ENCODE peak calls at places on chromosomes 1 and 21, in six cellular contexts. X is tibial nerve, O is neuronal stem cell, Y is body of pancreas, E is IMR-90, B is endothelial cell of umbilical vein. C is an unnamed sample.

GRCh38 chr1:14082331-14082730 is 382.3 kb downstream of the PRDM2 start:
- DNase-seq in Y (no peak), B (no peak), E (no peak), O (no peak), X (no peak), C (no peak)

GRCh38 chr1:164805399-164805798 is 246.4 kb downstream of the PBX1 start:
- DNase-seq in O (no peak), Y (no peak), X (no peak), E (peak; percentile 33), B (peak; percentile 86), C (no peak)

GRCh38 chr1:41404308-41404755 is 43.1 kb downstream of the FOXO6 start:
- DNase-seq in B (peak; percentile 40), O (no peak), X (no peak), E (no peak), Y (no peak), C (no peak)

GRCh38 chr1:37177230-37177864 is 143.0 kb upstream of the GRIK3 start:
- DNase-seq in X (no peak), Y (peak; percentile 18), E (peak; percentile 1), B (peak; percentile 21), O (no peak), C (peak; percentile 45)

GRCh38 chr1:207423560-207424292 is 30.4 kb upstream of the CR2 start:
- DNase-seq in X (no peak), Y (no peak), O (no peak), E (no peak), B (no peak), C (no peak)

GRCh38 chr1:3384407-3384806 is 70.1 kb upstream of the ARHGEF16 start:
- DNase-seq in O (no peak), Y (no peak), E (no peak), B (no peak), X (no peak), C (no peak)

GRCh38 chr1:198064181-198064580 is 92.6 kb upstream of the NEK7 start:
- DNase-seq in B (no peak), E (peak; percentile 16), X (no peak), Y (no peak), O (no peak), C (no peak)

GRCh38 chr1:180257028-180257386 is 26.9 kb downstream of the LHX4 start:
- DNase-seq in B (no peak), E (no peak), Y (no peak), O (no peak), X (no peak), C (no peak)

GRCh38 chr21:43927591-43928229 is 62.7 kb downstream of the AGPAT3 start:
- DNase-seq in Y (no peak), B (no peak), E (no peak), O (no peak), X (no peak), C (no peak)

GRCh38 chr1:71921197-71921596 is 361.1 kb downstream of the NEGR1 start:
- DNase-seq in Y (no peak), E (no peak), O (no peak), B (no peak), X (no peak), C (no peak)

GRCh38 chr1:198212675-198213074 is 55.9 kb downstream of the NEK7 start:
- DNase-seq in E (peak; percentile 98), O (no peak), X (no peak), B (no peak), Y (no peak), C (no peak)

GRCh38 chr21:39451332-39452206 is at the start of gene SH3BGR:
- DNase-seq in O (no peak), B (no peak), X (peak; percentile 31), E (no peak), Y (peak; percentile 76), C (no peak)

GRCh38 chr21:46050651-46051378 is 47.1 kb upstream of the COL6A2 start:
- DNase-seq in O (no peak), X (no peak), E (no peak), Y (no peak), B (no peak), C (peak; percentile 0)

GRCh38 chr1:112537451-112537850 is 28.7 kb downstream of the WNT2B start:
- DNase-seq in E (no peak), Y (no peak), O (no peak), X (no peak), B (no peak), C (no peak)

GRCh38 chr1:236064674-236065508 is at the start of gene NID1:
- DNase-seq in Y (peak; percentile 45), X (peak; percentile 80), O (peak; percentile 90), B (peak; percentile 75), E (peak; percentile 79), C (peak; percentile 74)

GRCh38 chr1:70353641-70354331 is 736 bp downstream of the ANKRD13C start:
- DNase-seq in X (no peak), E (peak; percentile 74), B (peak; percentile 43), O (no peak), Y (no peak), C (no peak)

GRCh38 chr1:44619261-44619900 is 54.9 kb downstream of the TMEM53 start:
- DNase-seq in X (no peak), O (no peak), B (no peak), Y (no peak), E (peak; percentile 49), C (no peak)

GRCh38 chr1:201126832-201127754 is at the start of gene ASCL5:
- DNase-seq in B (peak; percentile 41), O (no peak), E (peak; percentile 59), X (no peak), Y (peak; percentile 82), C (peak; percentile 56)

GRCh38 chr1:150626150-150626549 is 3.3 kb downstream of the ENSA start:
- DNase-seq in B (no peak), Y (no peak), O (no peak), E (no peak), X (no peak), C (no peak)

GRCh38 chr1:230691615-230692014 is 22.3 kb downstream of the AGT start:
- DNase-seq in E (no peak), O (no peak), Y (no peak), X (no peak), B (no peak), C (no peak)

GRCh38 chr1:7266561-7266960 is 481.3 kb downstream of the CAMTA1 start:
- DNase-seq in E (no peak), O (no peak), B (no peak), Y (no peak), X (no peak), C (no peak)

GRCh38 chr1:211951856-211952255 is 83.5 kb downstream of the INTS7 start:
- DNase-seq in B (peak; percentile 67), Y (no peak), E (peak; percentile 74), X (no peak), O (no peak), C (no peak)

GRCh38 chr1:178869114-178869697 is 1.7 kb downstream of the ANGPTL1 start:
- DNase-seq in O (peak; percentile 20), E (peak; percentile 63), B (peak; percentile 35), X (no peak), Y (no peak), C (no peak)

GRCh38 chr21:14815001-14815400 is 249.8 kb downstream of the NRIP1 start:
- DNase-seq in X (no peak), B (no peak), O (no peak), Y (no peak), E (no peak), C (no peak)

GRCh38 chr1:35046730-35047129 is 15.0 kb upstream of the ZMYM6 start:
- DNase-seq in E (no peak), Y (no peak), O (no peak), X (no peak), B (no peak), C (no peak)

GRCh38 chr1:35043498-35043897 is 11.8 kb upstream of the ZMYM6 start:
- DNase-seq in X (no peak), E (no peak), Y (no peak), O (no peak), B (no peak), C (no peak)

GRCh38 chr1:35049116-35049515 is 17.4 kb upstream of the ZMYM6 start:
- DNase-seq in E (no peak), O (no peak), X (no peak), Y (no peak), B (no peak), C (no peak)

GRCh38 chr1:35044406-35044805 is 12.7 kb upstream of the ZMYM6 start:
- DNase-seq in B (no peak), Y (no peak), E (no peak), O (no peak), X (no peak), C (no peak)

GRCh38 chr1:35047188-35047858 is 15.6 kb upstream of the ZMYM6 start:
- DNase-seq in X (no peak), O (no peak), E (peak; percentile 95), B (peak; percentile 74), Y (no peak), C (no peak)
- H3K4me3 ChIP-seq in X (no peak overlapping the region), O (no peak overlapping the region), E (no peak overlapping the region), B (no peak overlapping the region), Y (no peak overlapping the region), C (no peak overlapping the region)

DNA sequence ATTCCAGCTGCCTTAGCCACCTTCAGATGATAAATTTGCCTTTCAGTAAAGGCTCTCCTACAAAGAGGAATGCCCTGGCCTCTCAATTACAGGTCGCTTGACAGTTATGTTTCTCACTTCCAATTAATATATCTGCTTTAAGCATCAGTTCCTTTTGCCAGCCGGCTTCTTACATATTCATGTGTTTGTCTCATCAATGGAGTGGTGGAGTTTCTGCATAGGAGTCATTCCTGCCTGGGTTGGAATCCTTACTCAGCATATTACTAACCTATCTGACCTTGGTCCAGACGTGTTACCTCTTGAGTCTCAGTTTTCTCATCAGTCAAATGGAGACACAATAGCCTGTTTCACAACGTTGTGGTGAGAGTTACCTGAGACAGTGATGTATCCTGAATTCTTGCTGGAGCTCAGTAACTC is 9.4 kb upstream of the SESN2 start:
- DNase-seq in E (no peak), X (no peak), O (no peak), B (no peak), Y (no peak), C (no peak)
- H3K4me1 ChIP-seq in E (peaks cover 14% of the 10 kb centered on the region), X (no peaks in the 10 kb centered on the region), O (peaks cover 8% of the 10 kb centered on the region), B (peaks cover 20% of the 10 kb centered on the region), Y (peaks cover 46% of the 10 kb centered on the region), C (peaks cover 36% of the 10 kb centered on the region)

GRCh38 chr1:1775364-1776226 is 2.7 kb downstream of the NADK start:
- DNase-seq in E (no peak), Y (no peak), B (no peak), X (no peak), O (no peak), C (peak; percentile 51)
- H3K4me3 ChIP-seq in E (no peak overlapping the region), Y (no peak overlapping the region), B (no peak overlapping the region), X (no peak overlapping the region), O (no peak overlapping the region), C (no peak overlapping the region)

DNA sequence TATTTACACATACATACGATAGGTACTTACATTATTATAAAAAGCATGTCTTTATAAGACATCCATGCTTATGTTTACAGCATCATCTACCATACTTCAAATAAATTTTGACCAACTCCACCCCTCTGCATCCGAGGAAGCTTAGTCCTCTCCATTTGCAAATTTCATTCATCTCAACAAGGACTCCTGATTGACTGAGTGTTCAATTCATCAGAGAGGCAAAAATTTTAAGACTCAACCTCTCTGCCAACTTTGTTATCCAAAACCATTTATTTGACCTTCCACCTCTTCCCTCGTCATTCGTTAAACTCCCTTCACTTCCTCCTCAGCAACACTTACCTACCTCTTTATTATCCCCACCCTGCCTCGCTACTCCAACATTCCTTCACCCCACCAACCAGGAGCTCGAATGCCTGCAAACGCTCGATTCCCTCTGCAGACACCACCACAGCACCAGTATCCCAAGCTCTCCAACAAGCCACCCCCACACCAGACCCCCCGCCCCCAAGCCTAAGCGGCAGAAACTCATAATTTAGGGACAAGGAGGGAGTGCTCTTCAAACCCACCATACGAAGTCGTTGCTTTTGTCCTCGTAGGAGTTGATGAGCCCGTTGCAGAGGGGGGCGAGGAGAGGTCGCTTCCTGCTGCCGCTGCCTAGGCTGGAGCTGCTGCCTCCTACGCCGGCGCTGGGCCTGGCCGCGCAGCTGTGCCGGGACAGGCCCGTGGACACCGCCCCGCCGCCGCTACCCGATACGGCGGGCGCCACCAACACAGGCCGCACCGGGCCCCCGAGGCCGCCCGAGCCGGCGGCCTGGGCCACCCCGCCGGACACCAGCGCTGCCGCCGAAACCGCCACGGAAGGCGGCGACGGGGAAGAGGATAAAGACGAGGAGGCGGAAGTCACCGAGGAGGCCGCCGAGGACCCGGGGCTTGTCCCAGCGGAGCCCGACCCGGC is 803 bp downstream of the COP1 start:
- DNase-seq in Y (peak; percentile 39), B (peak; percentile 55), O (peak; percentile 48), E (peak; percentile 29), X (no peak), C (no peak)
- H3K4me1 ChIP-seq in Y (peaks cover 26% of the 10 kb centered on the region), B (peaks cover 15% of the 10 kb centered on the region), O (peaks cover 3% of the 10 kb centered on the region), E (peaks cover 3% of the 10 kb centered on the region), X (no peaks in the 10 kb centered on the region), C (peaks cover 14% of the 10 kb centered on the region)

C was measured in mucosa of descending colon.